ENCODE peak calls at places on chromosomes 12 and 14, in six cellular contexts. One of them, this sample, is unnamed.

GRCh38 chr12:93722757-93723567 is 45.8 kb downstream of the CRADD start:
- DNase-seq in activated CD4-positive, alpha-beta T cell treated with anti-CD3 and anti-CD28 coated beads, Interleukin-2, amount 50 U/mL, for 24 hours: no peak
- DNase-seq in astrocyte of the cerebellum: no peak
- DNase-seq in GM20000: no peak
- DNase-seq in Right ventricle myocardium inferior: no peak
- DNase-seq in hepatocyte: no peak
- DNase-seq in this sample: no peak

GRCh38 chr12:40917561-40917960 is 225.3 kb downstream of the CNTN1 start:
- DNase-seq in hepatocyte: no peak
- DNase-seq in GM20000: no peak
- DNase-seq in activated CD4-positive, alpha-beta T cell treated with anti-CD3 and anti-CD28 coated beads, Interleukin-2, amount 50 U/mL, for 24 hours: no peak
- DNase-seq in astrocyte of the cerebellum: no peak
- DNase-seq in Right ventricle myocardium inferior: no peak
- DNase-seq in this sample: no peak

GRCh38 chr14:101823081-101823480 is 61.6 kb downstream of the PPP2R5C start:
- DNase-seq in astrocyte of the cerebellum: no peak
- DNase-seq in hepatocyte: peak
- DNase-seq in activated CD4-positive, alpha-beta T cell treated with anti-CD3 and anti-CD28 coated beads, Interleukin-2, amount 50 U/mL, for 24 hours: no peak
- DNase-seq in GM20000: no peak
- DNase-seq in Right ventricle myocardium inferior: no peak
- DNase-seq in this sample: no peak

GRCh38 chr14:101595887-101596721 is 34.8 kb downstream of the DIO3 start:
- DNase-seq in astrocyte of the cerebellum: no peak
- DNase-seq in GM20000: no peak
- DNase-seq in hepatocyte: no peak
- DNase-seq in activated CD4-positive, alpha-beta T cell treated with anti-CD3 and anti-CD28 coated beads, Interleukin-2, amount 50 U/mL, for 24 hours: peak
- DNase-seq in Right ventricle myocardium inferior: no peak
- DNase-seq in this sample: no peak

GRCh38 chr14:61395115-61395725 is 73.8 kb downstream of the PRKCH start:
- DNase-seq in hepatocyte: no peak
- DNase-seq in astrocyte of the cerebellum: no peak
- DNase-seq in Right ventricle myocardium inferior: no peak
- DNase-seq in activated CD4-positive, alpha-beta T cell treated with anti-CD3 and anti-CD28 coated beads, Interleukin-2, amount 50 U/mL, for 24 hours: no peak
- DNase-seq in GM20000: no peak
- DNase-seq in this sample: no peak

GRCh38 chr14:101350021-101350420 is 211.3 kb upstream of the DIO3 start:
- DNase-seq in activated CD4-positive, alpha-beta T cell treated with anti-CD3 and anti-CD28 coated beads, Interleukin-2, amount 50 U/mL, for 24 hours: no peak
- DNase-seq in Right ventricle myocardium inferior: no peak
- DNase-seq in GM20000: no peak
- DNase-seq in hepatocyte: no peak
- DNase-seq in astrocyte of the cerebellum: no peak
- DNase-seq in this sample: no peak

GRCh38 chr14:41973178-41973577 is 366.5 kb downstream of the LRFN5 start:
- DNase-seq in GM20000: no peak
- DNase-seq in hepatocyte: no peak
- DNase-seq in Right ventricle myocardium inferior: no peak
- DNase-seq in activated CD4-positive, alpha-beta T cell treated with anti-CD3 and anti-CD28 coated beads, Interleukin-2, amount 50 U/mL, for 24 hours: no peak
- DNase-seq in astrocyte of the cerebellum: no peak
- DNase-seq in this sample: no peak

GRCh38 chr12:17954788-17955187 is 135.2 kb downstream of the RERGL start:
- DNase-seq in Right ventricle myocardium inferior: no peak
- DNase-seq in astrocyte of the cerebellum: no peak
- DNase-seq in hepatocyte: no peak
- DNase-seq in activated CD4-positive, alpha-beta T cell treated with anti-CD3 and anti-CD28 coated beads, Interleukin-2, amount 50 U/mL, for 24 hours: no peak
- DNase-seq in GM20000: no peak
- DNase-seq in this sample: no peak

GRCh38 chr12:79692249-79692619 is 1.5 kb upstream of the PAWR start:
- DNase-seq in hepatocyte: no peak
- DNase-seq in activated CD4-positive, alpha-beta T cell treated with anti-CD3 and anti-CD28 coated beads, Interleukin-2, amount 50 U/mL, for 24 hours: no peak
- DNase-seq in GM20000: no peak
- DNase-seq in Right ventricle myocardium inferior: no peak
- DNase-seq in astrocyte of the cerebellum: no peak
- DNase-seq in this sample: no peak

GRCh38 chr12:13472690-13473089 is 276.2 kb downstream of the EMP1 start:
- DNase-seq in GM20000: peak
- DNase-seq in Right ventricle myocardium inferior: no peak
- DNase-seq in astrocyte of the cerebellum: no peak
- DNase-seq in hepatocyte: peak
- DNase-seq in activated CD4-positive, alpha-beta T cell treated with anti-CD3 and anti-CD28 coated beads, Interleukin-2, amount 50 U/mL, for 24 hours: no peak
- DNase-seq in this sample: no peak

GRCh38 chr12:93093243-93093642 is 164.1 kb upstream of the EEA1 start:
- DNase-seq in Right ventricle myocardium inferior: no peak
- DNase-seq in hepatocyte: no peak
- DNase-seq in GM20000: no peak
- DNase-seq in astrocyte of the cerebellum: no peak
- DNase-seq in activated CD4-positive, alpha-beta T cell treated with anti-CD3 and anti-CD28 coated beads, Interleukin-2, amount 50 U/mL, for 24 hours: no peak
- DNase-seq in this sample: no peak

GRCh38 chr12:34204830-34205285 is 182.6 kb downstream of the ALG10 start:
- DNase-seq in hepatocyte: no peak
- DNase-seq in activated CD4-positive, alpha-beta T cell treated with anti-CD3 and anti-CD28 coated beads, Interleukin-2, amount 50 U/mL, for 24 hours: no peak
- DNase-seq in astrocyte of the cerebellum: no peak
- DNase-seq in Right ventricle myocardium inferior: no peak
- DNase-seq in GM20000: no peak
- DNase-seq in this sample: no peak

GRCh38 chr12:56688846-56689113 is 696 bp upstream of the PTGES3 start:
- DNase-seq in Right ventricle myocardium inferior: no peak
- DNase-seq in astrocyte of the cerebellum: no peak
- DNase-seq in activated CD4-positive, alpha-beta T cell treated with anti-CD3 and anti-CD28 coated beads, Interleukin-2, amount 50 U/mL, for 24 hours: no peak
- DNase-seq in hepatocyte: no peak
- DNase-seq in GM20000: peak
- DNase-seq in this sample: no peak

GRCh38 chr12:52354197-52354596 is 13.1 kb downstream of the KRT85 start:
- DNase-seq in activated CD4-positive, alpha-beta T cell treated with anti-CD3 and anti-CD28 coated beads, Interleukin-2, amount 50 U/mL, for 24 hours: no peak
- DNase-seq in GM20000: no peak
- DNase-seq in astrocyte of the cerebellum: no peak
- DNase-seq in Right ventricle myocardium inferior: no peak
- DNase-seq in hepatocyte: no peak
- DNase-seq in this sample: no peak

GRCh38 chr12:51729331-51729730 is 119.2 kb downstream of the FIGNL2 start:
- DNase-seq in hepatocyte: no peak
- DNase-seq in activated CD4-positive, alpha-beta T cell treated with anti-CD3 and anti-CD28 coated beads, Interleukin-2, amount 50 U/mL, for 24 hours: no peak
- DNase-seq in Right ventricle myocardium inferior: no peak
- DNase-seq in astrocyte of the cerebellum: no peak
- DNase-seq in GM20000: no peak
- DNase-seq in this sample: no peak

GRCh38 chr12:51171884-51172514 is 936 bp downstream of the TFCP2 start:
- DNase-seq in Right ventricle myocardium inferior: no peak
- DNase-seq in GM20000: peak
- DNase-seq in astrocyte of the cerebellum: no peak
- DNase-seq in hepatocyte: peak
- DNase-seq in activated CD4-positive, alpha-beta T cell treated with anti-CD3 and anti-CD28 coated beads, Interleukin-2, amount 50 U/mL, for 24 hours: no peak
- DNase-seq in this sample: no peak

GRCh38 chr14:29822430-29822709 is 105.3 kb downstream of the PRKD1 start:
- DNase-seq in hepatocyte: no peak
- DNase-seq in GM20000: no peak
- DNase-seq in Right ventricle myocardium inferior: no peak
- DNase-seq in activated CD4-positive, alpha-beta T cell treated with anti-CD3 and anti-CD28 coated beads, Interleukin-2, amount 50 U/mL, for 24 hours: no peak
- DNase-seq in astrocyte of the cerebellum: no peak
- DNase-seq in this sample: no peak

GRCh38 chr14:77043177-77043983 is 14.9 kb upstream of the IRF2BPL start:
- DNase-seq in Right ventricle myocardium inferior: no peak
- DNase-seq in astrocyte of the cerebellum: no peak
- DNase-seq in hepatocyte: no peak
- DNase-seq in GM20000: no peak
- DNase-seq in activated CD4-positive, alpha-beta T cell treated with anti-CD3 and anti-CD28 coated beads, Interleukin-2, amount 50 U/mL, for 24 hours: no peak
- DNase-seq in this sample: no peak

GRCh38 chr14:104132981-104133380 is 5.4 kb upstream of the KIF26A start:
- DNase-seq in Right ventricle myocardium inferior: no peak
- DNase-seq in GM20000: no peak
- DNase-seq in astrocyte of the cerebellum: no peak
- DNase-seq in activated CD4-positive, alpha-beta T cell treated with anti-CD3 and anti-CD28 coated beads, Interleukin-2, amount 50 U/mL, for 24 hours: no peak
- DNase-seq in hepatocyte: no peak
- DNase-seq in this sample: peak